ENCODE peak calls at places on chromosomes 3 and 15, in six cellular contexts. L is CD4-positive, alpha-beta memory T cell; Z is fibroblast of lung; I is heart left ventricle; D is stomach; J is pancreas. G is an unnamed sample. For H3K36me3, the result is how much of the 10 kb centered on the place peaks cover.

GRCh38 chr3:132326251-132326650 is 9.0 kb downstream of the ACP3 start:
- DNase-seq in L (no peak), Z (no peak), I (no peak), D (no peak), J (no peak), G (no peak)

GRCh38 chr15:85324202-85324601 is 56.2 kb upstream of the AKAP13 start:
- DNase-seq in L (no peak), Z (no peak), I (no peak), D (no peak), J (no peak), G (no peak)

GRCh38 chr15:88342666-88343065 is 86.1 kb upstream of the NTRK3 start:
- DNase-seq in L (no peak), Z (no peak), I (no peak), D (no peak), J (no peak), G (no peak)

GRCh38 chr3:183212565-183212964 is 40.5 kb upstream of the B3GNT5 start:
- DNase-seq in L (no peak), Z (no peak), I (no peak), D (no peak), J (no peak), G (no peak)

GRCh38 chr15:72509484-72509883 is 35.4 kb downstream of the ARIH1 start:
- DNase-seq in L (no peak), Z (no peak), I (no peak), D (no peak), J (no peak), G (no peak)

GRCh38 chr15:101314301-101314700 is 19.3 kb upstream of the SNRPA1 start:
- DNase-seq in L (no peak), Z (no peak), I (no peak), D (no peak), J (no peak), G (no peak)

GRCh38 chr15:79051941-79052731 is 38.4 kb downstream of the RASGRF1 start:
- DNase-seq in L (no peak), Z (no peak), I (no peak), D (no peak), J (no peak), G (no peak)

GRCh38 chr3:13533823-13534435 is 15.0 kb upstream of the FBLN2 start:
- DNase-seq in L (no peak), Z (no peak), I (no peak), D (no peak), J (no peak), G (no peak)

GRCh38 chr15:90530250-90531051 is 728 bp downstream of the CRTC3 start:
- DNase-seq in L (peak), Z (peak), I (peak), D (peak), J (peak), G (peak)

GRCh38 chr15:90451215-90451850 is 63.3 kb downstream of the IQGAP1 start:
- DNase-seq in L (no peak), Z (peak), I (no peak), D (no peak), J (no peak), G (no peak)

GRCh38 chr3:40615110-40615915 is 90.6 kb downstream of the ZNF621 start:
- DNase-seq in L (no peak), Z (no peak), I (no peak), D (no peak), J (peak), G (no peak)

GRCh38 chr15:57217716-57218598 is 158.3 kb upstream of the CGNL1 start:
- DNase-seq in L (no peak), Z (peak), I (no peak), D (no peak), J (no peak), G (no peak)

GRCh38 chr3:11949351-11949750 is 54.8 kb upstream of the SYN2 start:
- DNase-seq in L (no peak), Z (no peak), I (no peak), D (no peak), J (no peak), G (no peak)

GRCh38 chr3:46848271-46849097 is 14.8 kb downstream of the MYL3 start:
- DNase-seq in L (no peak), Z (peak), I (peak), D (peak), J (peak), G (peak)

GRCh38 chr3:152417181-152417580 is 148.5 kb downstream of the MBNL1 start:
- DNase-seq in L (no peak), Z (no peak), I (no peak), D (no peak), J (no peak), G (no peak)

GRCh38 chr3:149879872-149880271 is 66.9 kb downstream of the RNF13 start:
- DNase-seq in L (no peak), Z (peak), I (peak), D (peak), J (peak), G (peak)

GRCh38 chr3:127762077-127762786 is 60.1 kb downstream of the MGLL start:
- DNase-seq in L (no peak), Z (no peak), I (peak), D (no peak), J (no peak), G (peak)

GRCh38 chr15:66092053-66092976 is 161.2 kb downstream of the MEGF11 start:
- DNase-seq in L (no peak), Z (no peak), I (no peak), D (no peak), J (no peak), G (no peak)

GRCh38 chr3:107085261-107085660 is 292.0 kb upstream of the CCDC54 start:
- DNase-seq in L (no peak), Z (peak), I (no peak), D (no peak), J (no peak), G (no peak)

GRCh38 chr3:78861156-78861555 is 906.6 kb downstream of the ROBO1 start:
- DNase-seq in L (no peak), Z (no peak), I (no peak), D (no peak), J (no peak), G (no peak)

GRCh38 chr15:71575474-71576045 is 234.8 kb upstream of the NR2E3 start:
- DNase-seq in L (no peak), Z (peak), I (no peak), D (no peak), J (no peak), G (no peak)

GRCh38 chr3:105367406-105368213 is 901 bp downstream of the ALCAM start:
- DNase-seq in L (peak), Z (peak), I (peak), D (peak), J (peak), G (peak)

GRCh38 chr3:177157492-177157891 is 39.8 kb downstream of the TBL1XR1 start:
- DNase-seq in L (no peak), Z (no peak), I (no peak), D (no peak), J (no peak), G (no peak)

GRCh38 chr15:70023769-70024491 is 73.8 kb downstream of the TLE3 start:
- DNase-seq in L (no peak), Z (peak), I (no peak), D (peak), J (no peak), G (peak)

GRCh38 chr3:159273608-159274007 is 471.8 kb downstream of the MFSD1 start:
- DNase-seq in L (no peak), Z (peak), I (peak), D (no peak), J (peak), G (no peak)

GRCh38 chr15:60757831-60758570 is 279.1 kb upstream of the ICE2 start:
- DNase-seq in L (no peak), Z (no peak), I (no peak), D (peak), J (no peak), G (no peak)

GRCh38 chr15:91896656-91897055 is 43.1 kb downstream of the SLCO3A1 start:
- DNase-seq in L (no peak), Z (no peak), I (no peak), D (no peak), J (no peak), G (no peak)
- H3K27ac ChIP-seq in L (no peak), Z (no peak), I (no peak), D (no peak), J (no peak), G (no peak)

GRCh38 chr3:171804618-171805389 is 5.5 kb downstream of the PLD1 start:
- DNase-seq in L (no peak), Z (peak), I (peak), D (no peak), J (no peak), G (no peak)
- H3K4me3 ChIP-seq in L (no peak), Z (no peak), I (no peak), D (no peak), J (no peak), G (no peak)

DNA sequence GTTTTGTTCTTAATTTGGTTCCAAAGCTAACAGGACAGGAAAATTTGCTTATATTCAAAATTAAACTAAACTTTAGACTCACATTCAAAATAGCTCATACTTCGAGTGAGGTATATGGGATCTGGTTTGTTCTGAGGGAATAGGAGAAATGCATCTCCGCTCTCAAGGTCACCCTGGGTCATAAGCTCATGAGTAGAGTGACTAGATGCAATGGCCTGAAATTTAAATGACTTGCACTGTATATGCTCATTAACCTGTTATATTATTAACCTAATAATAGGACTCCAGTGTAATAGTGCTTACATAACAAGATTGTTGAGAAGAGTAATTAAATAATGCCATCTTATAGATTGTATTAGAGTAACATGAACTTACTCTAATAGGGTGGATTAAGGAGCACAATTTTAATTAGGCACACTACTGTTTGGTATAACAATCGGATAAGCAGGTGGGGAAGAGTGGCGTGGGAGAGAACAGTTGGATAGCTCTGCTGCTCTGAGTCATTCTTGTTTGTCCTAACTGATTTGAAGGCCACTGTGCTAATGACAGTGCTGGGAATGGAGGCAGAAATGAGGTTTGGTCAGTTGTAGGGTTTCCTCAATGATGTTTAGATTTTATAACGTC is 5.2 kb downstream of the NKTR start:
- DNase-seq in L (no peak), Z (no peak), I (no peak), D (no peak), J (no peak), G (no peak)
- H3K36me3 ChIP-seq in L (under half), Z (under half), I (under half), D (under half), J (under half), G (under half)

DNA sequence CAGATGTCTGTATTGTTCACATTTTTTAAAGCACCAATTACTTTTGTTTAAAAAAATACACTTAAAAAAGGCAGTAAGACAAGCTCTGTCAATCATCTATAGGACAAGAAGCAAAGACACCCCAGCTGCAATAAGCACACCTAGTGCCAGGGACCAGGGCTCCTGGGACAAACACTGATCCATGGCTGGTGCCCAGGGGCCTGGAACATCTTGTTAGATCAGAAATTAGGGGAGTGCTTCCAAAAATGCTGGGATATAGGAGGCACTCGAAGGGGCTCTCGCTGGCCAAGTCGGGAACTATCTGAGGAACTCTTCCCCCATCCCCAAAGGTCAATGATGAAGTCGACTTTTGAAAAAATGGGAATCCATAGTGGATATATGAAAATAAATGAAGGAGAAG is 28.7 kb downstream of the TSPAN3 start:
- DNase-seq in L (no peak), Z (no peak), I (no peak), D (no peak), J (no peak), G (no peak)
- H3K27ac ChIP-seq in L (no peak), Z (no peak), I (no peak), D (no peak), J (no peak), G (peak)

GRCh38 chr3:64267774-64268604 is 42.7 kb upstream of the PRICKLE2 start:
- DNase-seq in L (no peak), Z (peak), I (peak), D (peak), J (peak), G (peak)
- H3K4me3 ChIP-seq in L (no peak), Z (peak), I (peak), D (peak), J (no peak), G (peak)

G was measured in psoas muscle.